ENCODE peak calls at places on chromosomes 6 and 20, in five cellular contexts. B is HT-29, I is cerebellar cortex, Y is AG04450, R is mesendoderm. K is an unnamed sample.

GRCh38 chr6:35267446-35267845 is 7.9 kb downstream of the ZNF76 start:
- DNase-seq in B (no peak), Y (no peak), R (peak; percentile 47), I (no peak), K (no peak)

GRCh38 chr6:11324453-11325023 is 92.1 kb upstream of the NEDD9 start:
- DNase-seq in Y (no peak), R (no peak), B (no peak), I (no peak), K (no peak)

GRCh38 chr20:324177-325042 is 942 bp upstream of the SOX12 start:
- DNase-seq in R (peak; percentile 96), I (peak; percentile 88), B (peak; percentile 82), Y (no peak), K (peak; percentile 70)

GRCh38 chr6:155832596-155832995 is 377.0 kb upstream of the NOX3 start:
- DNase-seq in I (no peak), B (peak; percentile 32), Y (peak; percentile 43), R (peak; percentile 78), K (peak; percentile 5)

GRCh38 chr6:150452642-150453243 is 83.9 kb downstream of the IYD start:
- DNase-seq in B (no peak), R (no peak), Y (no peak), I (no peak), K (no peak)

GRCh38 chr6:106702046-106702445 is 72.7 kb downstream of the QRSL1 start:
- DNase-seq in Y (no peak), B (no peak), R (no peak), I (no peak), K (no peak)

GRCh38 chr20:62590301-62591121 is 51.8 kb upstream of the SLCO4A1 start:
- DNase-seq in R (no peak), B (peak; percentile 85), Y (no peak), I (no peak), K (peak; percentile 59)

GRCh38 chr6:93498713-93499112 is 79.4 kb upstream of the EPHA7 start:
- DNase-seq in B (no peak), R (no peak), Y (no peak), I (no peak), K (no peak)

GRCh38 chr20:51095755-51096509 is 73.0 kb upstream of the KCNG1 start:
- DNase-seq in Y (no peak), I (peak; percentile 63), B (peak; percentile 49), R (peak; percentile 86), K (no peak)

GRCh38 chr20:62740286-62741141 is 31.9 kb downstream of the NTSR1 start:
- DNase-seq in R (no peak), Y (peak; percentile 68), I (no peak), B (peak; percentile 98), K (no peak)

GRCh38 chr6:64672651-64673050 is 1034.4 kb downstream of the EYS start:
- DNase-seq in R (no peak), Y (no peak), B (no peak), I (no peak), K (no peak)

GRCh38 chr6:63261820-63262219 is 50.6 kb downstream of the FKBP1C start:
- DNase-seq in I (no peak), B (no peak), Y (no peak), R (no peak), K (no peak)

GRCh38 chr6:156780117-156780641 is 3.0 kb downstream of the ARID1B start:
- DNase-seq in R (peak; percentile 90), B (peak; percentile 84), I (peak; percentile 98), Y (peak; percentile 81), K (peak; percentile 95)

GRCh38 chr6:18260448-18261106 is 3.8 kb downstream of the DEK start:
- DNase-seq in B (no peak), Y (no peak), R (peak; percentile 33), I (no peak), K (no peak)

GRCh38 chr6:14038636-14039035 is 78.9 kb upstream of the CD83 start:
- DNase-seq in R (no peak), B (no peak), I (no peak), Y (no peak), K (no peak)

GRCh38 chr20:17427646-17428045 is 103.5 kb downstream of the BFSP1 start:
- DNase-seq in B (no peak), I (no peak), Y (no peak), R (no peak), K (no peak)

GRCh38 chr20:63736893-63737689 is 627 bp downstream of the LIME1 start:
- DNase-seq in I (no peak), B (peak; percentile 77), Y (no peak), R (no peak), K (no peak)

GRCh38 chr6:17179246-17180073 is 77.6 kb downstream of the STMND1 start:
- DNase-seq in I (no peak), B (no peak), Y (no peak), R (no peak), K (no peak)

GRCh38 chr20:61926253-61926613 is 139.4 kb downstream of the TAF4 start:
- DNase-seq in B (no peak), I (no peak), R (no peak), Y (no peak), K (no peak)

GRCh38 chr20:57023997-57024396 is 242.4 kb downstream of the BMP7 start:
- DNase-seq in R (no peak), I (no peak), B (no peak), Y (no peak), K (no peak)

GRCh38 chr20:57666106-57666833 is 43.5 kb downstream of the PMEPA1 start:
- DNase-seq in Y (no peak), I (no peak), R (no peak), B (no peak), K (no peak)

GRCh38 chr6:156175971-156176421 is 601.2 kb upstream of the ARID1B start:
- DNase-seq in R (peak; percentile 88), B (peak; percentile 20), I (peak; percentile 7), Y (no peak), K (peak; percentile 10)

GRCh38 chr20:33437141-33437911 is 6.2 kb downstream of the SNTA1 start:
- DNase-seq in R (no peak), Y (no peak), B (no peak), I (no peak), K (peak; percentile 28)

GRCh38 chr6:163926642-163927041 is 512.1 kb downstream of the QKI start:
- DNase-seq in R (no peak), Y (no peak), B (no peak), I (peak; percentile 24), K (no peak)

K was measured in kidney glomerular epithelial cell.